ENCODE peak calls at places on chromosomes 1 and 21, in four cellular contexts. S, D, C and B are unnamed samples.

GRCh38 chr1:10510520-10511493 is 36.1 kb downstream of the PEX14 start:
- DNase-seq in D (peak), S (no peak), C (no peak), B (peak)

GRCh38 chr21:34011660-34012059 is 61.7 kb upstream of the MRPS6 start:
- DNase-seq in D (no peak), S (no peak), C (no peak), B (peak)

GRCh38 chr1:168465942-168466702 is 77.7 kb downstream of the XCL2 start:
- DNase-seq in C (no peak), S (peak), D (peak), B (peak)

GRCh38 chr1:173507205-173507846 is 30.2 kb downstream of the PRDX6 start:
- DNase-seq in S (no peak), C (no peak), D (peak), B (peak)

GRCh38 chr1:2046225-2046917 is 3.8 kb upstream of the PRKCZ start:
- DNase-seq in C (no peak), D (peak), S (peak), B (peak)

GRCh38 chr21:42063578-42064521 is 7.3 kb upstream of the UMODL1 start:
- DNase-seq in C (peak), D (no peak), S (no peak), B (no peak)

GRCh38 chr1:4699724-4700301 is 45.4 kb downstream of the AJAP1 start:
- DNase-seq in S (no peak), D (no peak), C (no peak), B (no peak)

GRCh38 chr1:170253180-170253579 is 107.4 kb downstream of the NTMT2 start:
- DNase-seq in D (no peak), C (no peak), S (no peak), B (no peak)